ENCODE peak calls at places on chromosomes 11 and 22, in nine cellular contexts. One of them, this sample, is unnamed.

GRCh38 chr22:22878801-22879674 is 8.6 kb upstream of the IGLL5 start:
- DNase-seq in foreskin keratinocyte: no peak
- DNase-seq in ovary: no peak
- DNase-seq in vagina: peak
- DNase-seq in cardiac muscle cell: no peak
- DNase-seq in choroid plexus epithelial cell: no peak
- DNase-seq in fibroblast of the aortic adventitia: no peak
- DNase-seq in IMR-90: no peak
- DNase-seq in SK-N-SH: no peak
- DNase-seq in this sample: no peak

GRCh38 chr11:119745776-119746535 is 17.0 kb upstream of the NECTIN1 start:
- DNase-seq in foreskin keratinocyte: no peak
- DNase-seq in ovary: no peak
- DNase-seq in vagina: no peak
- DNase-seq in cardiac muscle cell: no peak
- DNase-seq in choroid plexus epithelial cell: no peak
- DNase-seq in fibroblast of the aortic adventitia: no peak
- DNase-seq in IMR-90: no peak
- DNase-seq in SK-N-SH: no peak
- DNase-seq in this sample: no peak

GRCh38 chr22:19495562-19496323 is 16.0 kb downstream of the CDC45 start:
- DNase-seq in foreskin keratinocyte: no peak
- DNase-seq in ovary: no peak
- DNase-seq in vagina: no peak
- DNase-seq in cardiac muscle cell: no peak
- DNase-seq in choroid plexus epithelial cell: peak
- DNase-seq in fibroblast of the aortic adventitia: peak
- DNase-seq in IMR-90: peak
- DNase-seq in SK-N-SH: no peak
- DNase-seq in this sample: no peak

GRCh38 chr22:24938741-24939341 is 7.7 kb downstream of the LHFPL7 start:
- DNase-seq in foreskin keratinocyte: no peak
- DNase-seq in ovary: no peak
- DNase-seq in vagina: no peak
- DNase-seq in cardiac muscle cell: peak
- DNase-seq in choroid plexus epithelial cell: peak
- DNase-seq in fibroblast of the aortic adventitia: peak
- DNase-seq in IMR-90: peak
- DNase-seq in SK-N-SH: peak
- DNase-seq in this sample: peak

GRCh38 chr22:41831828-41832552 is 915 bp upstream of the SREBF2 start:
- DNase-seq in foreskin keratinocyte: no peak
- DNase-seq in ovary: no peak
- DNase-seq in vagina: no peak
- DNase-seq in cardiac muscle cell: no peak
- DNase-seq in choroid plexus epithelial cell: no peak
- DNase-seq in fibroblast of the aortic adventitia: peak
- DNase-seq in IMR-90: peak
- DNase-seq in SK-N-SH: no peak
- DNase-seq in this sample: no peak

GRCh38 chr11:113387605-113388211 is at the start of gene ANKK1:
- DNase-seq in foreskin keratinocyte: no peak
- DNase-seq in ovary: no peak
- DNase-seq in vagina: no peak
- DNase-seq in cardiac muscle cell: peak
- DNase-seq in choroid plexus epithelial cell: no peak
- DNase-seq in fibroblast of the aortic adventitia: no peak
- DNase-seq in IMR-90: no peak
- DNase-seq in SK-N-SH: peak
- DNase-seq in this sample: peak

GRCh38 chr11:114386545-114386944 is 13.8 kb downstream of the C11orf71 start:
- DNase-seq in foreskin keratinocyte: no peak
- DNase-seq in ovary: no peak
- DNase-seq in vagina: no peak
- DNase-seq in cardiac muscle cell: no peak
- DNase-seq in choroid plexus epithelial cell: no peak
- DNase-seq in fibroblast of the aortic adventitia: peak
- DNase-seq in IMR-90: no peak
- DNase-seq in SK-N-SH: no peak
- DNase-seq in this sample: no peak

GRCh38 chr11:62806611-62807121 is 1.4 kb upstream of the NXF1 start:
- DNase-seq in foreskin keratinocyte: no peak
- DNase-seq in ovary: peak
- DNase-seq in vagina: no peak
- DNase-seq in cardiac muscle cell: peak
- DNase-seq in choroid plexus epithelial cell: peak
- DNase-seq in fibroblast of the aortic adventitia: peak
- DNase-seq in IMR-90: peak
- DNase-seq in SK-N-SH: no peak
- DNase-seq in this sample: no peak

GRCh38 chr22:40855960-40856512 is 403 bp downstream of the ST13 start:
- DNase-seq in foreskin keratinocyte: no peak
- DNase-seq in ovary: no peak
- DNase-seq in vagina: no peak
- DNase-seq in cardiac muscle cell: peak
- DNase-seq in choroid plexus epithelial cell: peak
- DNase-seq in fibroblast of the aortic adventitia: peak
- DNase-seq in IMR-90: peak
- DNase-seq in SK-N-SH: peak
- DNase-seq in this sample: no peak

GRCh38 chr11:70547386-70547785 is 149.1 kb downstream of the CTTN start:
- DNase-seq in foreskin keratinocyte: no peak
- DNase-seq in ovary: no peak
- DNase-seq in vagina: no peak
- DNase-seq in cardiac muscle cell: no peak
- DNase-seq in choroid plexus epithelial cell: no peak
- DNase-seq in fibroblast of the aortic adventitia: no peak
- DNase-seq in IMR-90: no peak
- DNase-seq in SK-N-SH: no peak
- DNase-seq in this sample: no peak

GRCh38 chr11:130160460-130161090 is 993 bp downstream of the ST14 start:
- DNase-seq in foreskin keratinocyte: no peak
- DNase-seq in ovary: no peak
- DNase-seq in vagina: no peak
- DNase-seq in cardiac muscle cell: no peak
- DNase-seq in choroid plexus epithelial cell: no peak
- DNase-seq in fibroblast of the aortic adventitia: no peak
- DNase-seq in IMR-90: no peak
- DNase-seq in SK-N-SH: no peak
- DNase-seq in this sample: no peak

GRCh38 chr22:22576244-22576988 is 17.4 kb upstream of the PRAME start:
- DNase-seq in foreskin keratinocyte: no peak
- DNase-seq in ovary: peak
- DNase-seq in vagina: no peak
- DNase-seq in cardiac muscle cell: no peak
- DNase-seq in choroid plexus epithelial cell: peak
- DNase-seq in fibroblast of the aortic adventitia: peak
- DNase-seq in IMR-90: peak
- DNase-seq in SK-N-SH: peak
- DNase-seq in this sample: peak

GRCh38 chr11:60469723-60470122 is 14.1 kb downstream of the MS4A1 start:
- DNase-seq in foreskin keratinocyte: no peak
- DNase-seq in ovary: no peak
- DNase-seq in vagina: no peak
- DNase-seq in cardiac muscle cell: no peak
- DNase-seq in choroid plexus epithelial cell: no peak
- DNase-seq in fibroblast of the aortic adventitia: no peak
- DNase-seq in IMR-90: no peak
- DNase-seq in SK-N-SH: no peak
- DNase-seq in this sample: no peak

GRCh38 chr11:45805305-45806071 is 539 bp downstream of the SLC35C1 start:
- DNase-seq in foreskin keratinocyte: peak
- DNase-seq in ovary: peak
- DNase-seq in vagina: no peak
- DNase-seq in cardiac muscle cell: peak
- DNase-seq in choroid plexus epithelial cell: peak
- DNase-seq in fibroblast of the aortic adventitia: peak
- DNase-seq in IMR-90: peak
- DNase-seq in SK-N-SH: no peak
- DNase-seq in this sample: peak
- TF ChIP-seq CTCF in foreskin keratinocyte: no peak
- TF ChIP-seq CTCF in ovary: no peak
- TF ChIP-seq CTCF in vagina: no peak
- TF ChIP-seq CTCF in cardiac muscle cell: no peak
- TF ChIP-seq CTCF in choroid plexus epithelial cell: peak
- TF ChIP-seq CTCF in fibroblast of the aortic adventitia: no peak
- TF ChIP-seq CTCF in IMR-90: no peak
- TF ChIP-seq CTCF in SK-N-SH: no peak
- TF ChIP-seq CTCF in this sample: no peak

GRCh38 chr22:44181912-44182590 is 1.3 kb downstream of the PARVG start:
- DNase-seq in foreskin keratinocyte: no peak
- DNase-seq in ovary: no peak
- DNase-seq in vagina: no peak
- DNase-seq in cardiac muscle cell: no peak
- DNase-seq in choroid plexus epithelial cell: no peak
- DNase-seq in fibroblast of the aortic adventitia: no peak
- DNase-seq in IMR-90: no peak
- DNase-seq in SK-N-SH: no peak
- DNase-seq in this sample: no peak
- TF ChIP-seq CTCF in foreskin keratinocyte: no peak
- TF ChIP-seq CTCF in ovary: no peak
- TF ChIP-seq CTCF in vagina: no peak
- TF ChIP-seq CTCF in cardiac muscle cell: no peak
- TF ChIP-seq CTCF in choroid plexus epithelial cell: no peak
- TF ChIP-seq CTCF in fibroblast of the aortic adventitia: no peak
- TF ChIP-seq CTCF in IMR-90: no peak
- TF ChIP-seq CTCF in SK-N-SH: no peak
- TF ChIP-seq CTCF in this sample: no peak

GRCh38 chr11:72821920-72822799 is 7.9 kb downstream of the ATG16L2 start:
- DNase-seq in foreskin keratinocyte: peak
- DNase-seq in ovary: peak
- DNase-seq in vagina: no peak
- DNase-seq in cardiac muscle cell: peak
- DNase-seq in choroid plexus epithelial cell: peak
- DNase-seq in fibroblast of the aortic adventitia: peak
- DNase-seq in IMR-90: peak
- DNase-seq in SK-N-SH: peak
- DNase-seq in this sample: peak
- TF ChIP-seq CTCF in foreskin keratinocyte: peak
- TF ChIP-seq CTCF in ovary: peak
- TF ChIP-seq CTCF in vagina: peak
- TF ChIP-seq CTCF in cardiac muscle cell: peak
- TF ChIP-seq CTCF in choroid plexus epithelial cell: no peak
- TF ChIP-seq CTCF in fibroblast of the aortic adventitia: no peak
- TF ChIP-seq CTCF in IMR-90: peak
- TF ChIP-seq CTCF in SK-N-SH: peak
- TF ChIP-seq CTCF in this sample: peak

DNA sequence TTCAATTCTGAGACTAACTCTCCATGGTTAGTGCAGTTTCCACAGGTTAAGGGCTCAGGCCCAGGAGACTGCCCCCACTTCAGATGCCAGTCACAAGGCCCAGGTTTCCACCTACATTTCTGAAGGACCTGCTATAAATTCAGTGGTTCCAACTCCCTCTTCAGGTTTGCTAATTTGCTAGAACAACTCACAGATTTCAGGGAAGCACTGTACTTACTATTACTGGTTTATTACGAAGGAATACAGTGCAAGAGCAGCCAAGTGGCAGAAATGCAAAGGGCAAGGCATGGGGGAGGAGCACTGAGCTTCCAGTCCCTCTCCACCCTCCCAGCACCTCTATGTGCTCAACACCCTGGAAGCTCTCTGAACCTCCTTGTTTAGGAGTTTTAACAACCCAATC is 39.3 kb upstream of the SPON1 start:
- DNase-seq in foreskin keratinocyte: no peak
- DNase-seq in ovary: no peak
- DNase-seq in vagina: peak
- DNase-seq in cardiac muscle cell: no peak
- DNase-seq in choroid plexus epithelial cell: no peak
- DNase-seq in fibroblast of the aortic adventitia: no peak
- DNase-seq in IMR-90: no peak
- DNase-seq in SK-N-SH: no peak
- DNase-seq in this sample: no peak
- TF ChIP-seq CTCF in foreskin keratinocyte: no peak
- TF ChIP-seq CTCF in ovary: no peak
- TF ChIP-seq CTCF in vagina: no peak
- TF ChIP-seq CTCF in cardiac muscle cell: no peak
- TF ChIP-seq CTCF in choroid plexus epithelial cell: no peak
- TF ChIP-seq CTCF in fibroblast of the aortic adventitia: no peak
- TF ChIP-seq CTCF in IMR-90: no peak
- TF ChIP-seq CTCF in SK-N-SH: no peak
- TF ChIP-seq CTCF in this sample: no peak

This sample was measured in neural crest cell.